ENCODE peak calls at places on chromosomes 1 and 21, in five cellular contexts. One of them, this sample, is unnamed.

GRCh38 chr1:238592586-238592985 is 701.9 kb upstream of the ZP4 start:
- DNase-seq in posterior cingulate gyrus: no peak
- DNase-seq in left ventricle myocardium inferior: no peak
- DNase-seq in SIG-M5: no peak
- DNase-seq in NCI-H1105: no peak
- DNase-seq in this sample: no peak

GRCh38 chr1:85417017-85417416 is 47.9 kb downstream of the DDAH1 start:
- DNase-seq in SIG-M5: no peak
- DNase-seq in left ventricle myocardium inferior: no peak
- DNase-seq in posterior cingulate gyrus: no peak
- DNase-seq in NCI-H1105: no peak
- DNase-seq in this sample: no peak

GRCh38 chr1:9294440-9294773 is 1.7 kb downstream of the SPSB1 start:
- DNase-seq in SIG-M5: no peak
- DNase-seq in left ventricle myocardium inferior: no peak
- DNase-seq in posterior cingulate gyrus: no peak
- DNase-seq in NCI-H1105: no peak
- DNase-seq in this sample: no peak

GRCh38 chr1:94298861-94299260 is 61.5 kb upstream of the ARHGAP29 start:
- DNase-seq in posterior cingulate gyrus: no peak
- DNase-seq in left ventricle myocardium inferior: no peak
- DNase-seq in NCI-H1105: no peak
- DNase-seq in SIG-M5: no peak
- DNase-seq in this sample: no peak

GRCh38 chr1:109818351-109819325 is 54.9 kb upstream of the EPS8L3 start:
- DNase-seq in posterior cingulate gyrus: no peak
- DNase-seq in left ventricle myocardium inferior: no peak
- DNase-seq in SIG-M5: no peak
- DNase-seq in NCI-H1105: no peak
- DNase-seq in this sample: no peak

GRCh38 chr1:204102029-204102611 is 29.2 kb downstream of the SOX13 start:
- DNase-seq in left ventricle myocardium inferior: no peak
- DNase-seq in SIG-M5: no peak
- DNase-seq in NCI-H1105: no peak
- DNase-seq in posterior cingulate gyrus: no peak
- DNase-seq in this sample: no peak

GRCh38 chr1:216815239-216815955 is 92.2 kb upstream of the ESRRG start:
- DNase-seq in left ventricle myocardium inferior: peak
- DNase-seq in SIG-M5: no peak
- DNase-seq in NCI-H1105: peak
- DNase-seq in posterior cingulate gyrus: peak
- DNase-seq in this sample: peak

GRCh38 chr1:832136-832535 is 91.6 kb upstream of the SAMD11 start:
- DNase-seq in posterior cingulate gyrus: no peak
- DNase-seq in left ventricle myocardium inferior: no peak
- DNase-seq in SIG-M5: no peak
- DNase-seq in NCI-H1105: no peak
- DNase-seq in this sample: no peak

GRCh38 chr1:34653110-34653509 is 101.7 kb upstream of the GJB5 start:
- DNase-seq in NCI-H1105: no peak
- DNase-seq in posterior cingulate gyrus: no peak
- DNase-seq in SIG-M5: no peak
- DNase-seq in left ventricle myocardium inferior: no peak
- DNase-seq in this sample: no peak

GRCh38 chr21:44666401-44667320 is at the start of gene KRTAP12-2:
- DNase-seq in SIG-M5: no peak
- DNase-seq in left ventricle myocardium inferior: peak
- DNase-seq in posterior cingulate gyrus: no peak
- DNase-seq in NCI-H1105: peak
- DNase-seq in this sample: no peak

GRCh38 chr1:91555074-91555730 is 54.6 kb downstream of the CDC7 start:
- DNase-seq in posterior cingulate gyrus: no peak
- DNase-seq in SIG-M5: no peak
- DNase-seq in NCI-H1105: no peak
- DNase-seq in left ventricle myocardium inferior: no peak
- DNase-seq in this sample: no peak

GRCh38 chr1:44322367-44322766 is 32.7 kb downstream of the ERI3 start:
- DNase-seq in left ventricle myocardium inferior: no peak
- DNase-seq in posterior cingulate gyrus: no peak
- DNase-seq in SIG-M5: no peak
- DNase-seq in NCI-H1105: no peak
- DNase-seq in this sample: no peak

GRCh38 chr1:115838805-115839705 is 1.9 kb downstream of the NHLH2 start:
- DNase-seq in NCI-H1105: peak
- DNase-seq in SIG-M5: no peak
- DNase-seq in posterior cingulate gyrus: peak
- DNase-seq in left ventricle myocardium inferior: no peak
- DNase-seq in this sample: no peak

GRCh38 chr21:17640821-17641220 is 28.1 kb upstream of the BTG3 start:
- DNase-seq in NCI-H1105: no peak
- DNase-seq in left ventricle myocardium inferior: no peak
- DNase-seq in posterior cingulate gyrus: no peak
- DNase-seq in SIG-M5: no peak
- DNase-seq in this sample: no peak

GRCh38 chr1:55781944-55782482 is 566.8 kb upstream of the USP24 start:
- DNase-seq in left ventricle myocardium inferior: no peak
- DNase-seq in posterior cingulate gyrus: no peak
- DNase-seq in SIG-M5: no peak
- DNase-seq in NCI-H1105: no peak
- DNase-seq in this sample: no peak

GRCh38 chr1:201756411-201756810 is 72.5 kb upstream of the IPO9 start:
- DNase-seq in NCI-H1105: no peak
- DNase-seq in SIG-M5: no peak
- DNase-seq in left ventricle myocardium inferior: no peak
- DNase-seq in posterior cingulate gyrus: no peak
- DNase-seq in this sample: no peak

GRCh38 chr1:67700692-67701410 is 15.8 kb downstream of the GADD45A start:
- DNase-seq in SIG-M5: no peak
- DNase-seq in NCI-H1105: no peak
- DNase-seq in left ventricle myocardium inferior: no peak
- DNase-seq in posterior cingulate gyrus: no peak
- DNase-seq in this sample: no peak

GRCh38 chr1:195849180-195849579 is 759.1 kb downstream of the KCNT2 start:
- DNase-seq in NCI-H1105: no peak
- DNase-seq in posterior cingulate gyrus: no peak
- DNase-seq in SIG-M5: no peak
- DNase-seq in left ventricle myocardium inferior: no peak
- DNase-seq in this sample: no peak

GRCh38 chr21:40717008-40717407 is 129.9 kb downstream of the DSCAM start:
- DNase-seq in SIG-M5: no peak
- DNase-seq in posterior cingulate gyrus: no peak
- DNase-seq in left ventricle myocardium inferior: no peak
- DNase-seq in NCI-H1105: peak
- DNase-seq in this sample: no peak

GRCh38 chr1:7235871-7236472 is 450.7 kb downstream of the CAMTA1 start:
- DNase-seq in SIG-M5: no peak
- DNase-seq in NCI-H1105: no peak
- DNase-seq in posterior cingulate gyrus: no peak
- DNase-seq in left ventricle myocardium inferior: no peak
- DNase-seq in this sample: no peak

GRCh38 chr1:106022312-106022902 is 1034.1 kb upstream of the PRMT6 start:
- DNase-seq in SIG-M5: no peak
- DNase-seq in NCI-H1105: no peak
- DNase-seq in posterior cingulate gyrus: no peak
- DNase-seq in left ventricle myocardium inferior: no peak
- DNase-seq in this sample: no peak

GRCh38 chr1:35390600-35391494 is 122.3 kb downstream of the ZMYM4 start:
- DNase-seq in NCI-H1105: no peak
- DNase-seq in posterior cingulate gyrus: no peak
- DNase-seq in SIG-M5: no peak
- DNase-seq in left ventricle myocardium inferior: no peak
- DNase-seq in this sample: no peak

GRCh38 chr1:160653620-160654016 is 6.8 kb upstream of the SLAMF1 start:
- DNase-seq in posterior cingulate gyrus: no peak
- DNase-seq in left ventricle myocardium inferior: no peak
- DNase-seq in NCI-H1105: no peak
- DNase-seq in SIG-M5: no peak
- DNase-seq in this sample: no peak

GRCh38 chr1:18481190-18481920 is 625 bp downstream of the KLHDC7A start:
- DNase-seq in posterior cingulate gyrus: no peak
- DNase-seq in left ventricle myocardium inferior: no peak
- DNase-seq in SIG-M5: no peak
- DNase-seq in NCI-H1105: peak
- DNase-seq in this sample: no peak

GRCh38 chr1:89604414-89604735 is 28.5 kb upstream of the LRRC8C start:
- DNase-seq in NCI-H1105: no peak
- DNase-seq in posterior cingulate gyrus: no peak
- DNase-seq in SIG-M5: no peak
- DNase-seq in left ventricle myocardium inferior: no peak
- DNase-seq in this sample: no peak

GRCh38 chr1:162405800-162406199 is 6.1 kb downstream of the SH2D1B start:
- DNase-seq in posterior cingulate gyrus: no peak
- DNase-seq in SIG-M5: no peak
- DNase-seq in NCI-H1105: no peak
- DNase-seq in left ventricle myocardium inferior: no peak
- DNase-seq in this sample: no peak

GRCh38 chr1:173137116-173137515 is 70.0 kb downstream of the TNFSF4 start:
- DNase-seq in posterior cingulate gyrus: no peak
- DNase-seq in NCI-H1105: no peak
- DNase-seq in left ventricle myocardium inferior: no peak
- DNase-seq in SIG-M5: no peak
- DNase-seq in this sample: no peak

GRCh38 chr1:95408506-95409136 is 174.6 kb downstream of the RWDD3 start:
- DNase-seq in NCI-H1105: peak
- DNase-seq in left ventricle myocardium inferior: no peak
- DNase-seq in SIG-M5: no peak
- DNase-seq in posterior cingulate gyrus: no peak
- DNase-seq in this sample: no peak

GRCh38 chr1:2442676-2443075 is 30.3 kb upstream of the PEX10 start:
- DNase-seq in NCI-H1105: no peak
- DNase-seq in SIG-M5: no peak
- DNase-seq in posterior cingulate gyrus: no peak
- DNase-seq in left ventricle myocardium inferior: no peak
- DNase-seq in this sample: no peak

GRCh38 chr1:39462074-39462473 is 29.4 kb upstream of the BMP8A start:
- DNase-seq in SIG-M5: no peak
- DNase-seq in left ventricle myocardium inferior: no peak
- DNase-seq in posterior cingulate gyrus: no peak
- DNase-seq in NCI-H1105: no peak
- DNase-seq in this sample: no peak

GRCh38 chr1:160209656-160210046 is 4.5 kb downstream of the PEA15 start:
- DNase-seq in SIG-M5: no peak
- DNase-seq in left ventricle myocardium inferior: peak
- DNase-seq in posterior cingulate gyrus: peak
- DNase-seq in NCI-H1105: no peak
- DNase-seq in this sample: no peak

GRCh38 chr1:147515046-147515869 is 26.0 kb upstream of the BCL9 start:
- DNase-seq in left ventricle myocardium inferior: no peak
- DNase-seq in NCI-H1105: no peak
- DNase-seq in posterior cingulate gyrus: no peak
- DNase-seq in SIG-M5: no peak
- DNase-seq in this sample: no peak